ENCODE peak calls at places on chromosome 18, in ten cellular contexts. N is fibroblast of the conjunctiva; E is SHP77 treated with DMSO at 0.1 percent for 48 hours; K is right atrium auricular region; B is nephron progenitor cell; Z is activated CD4-positive, alpha-beta memory T cell treated with anti-CD3 and anti-CD28 coated beads, Interleukin-2, amount 10 ng/mL, durations not matched to agents 7 days and 5 days; H is smooth muscle cell of the brain vasculature; A is putamen; R is GM03348; O is NCI-H1417. T is an unnamed sample.

GRCh38 chr18:79511671-79512301 is 116.1 kb downstream of the NFATC1 start:
- DNase-seq in N (no peak), E (no peak), K (peak), B (no peak), Z (peak), H (no peak), A (no peak), R (no peak), O (no peak), T (no peak)

GRCh38 chr18:70553245-70553960 is 264.6 kb downstream of the SOCS6 start:
- DNase-seq in N (no peak), E (no peak), K (no peak), B (no peak), Z (no peak), H (no peak), A (no peak), R (no peak), O (no peak), T (no peak)

GRCh38 chr18:37274988-37275590 is 290.5 kb downstream of the CELF4 start:
- DNase-seq in N (no peak), E (no peak), K (no peak), B (no peak), Z (no peak), H (no peak), A (no peak), R (no peak), O (no peak), T (no peak)

GRCh38 chr18:79320216-79320615 is 75.5 kb upstream of the NFATC1 start:
- DNase-seq in N (no peak), E (no peak), K (no peak), B (no peak), Z (no peak), H (no peak), A (no peak), R (no peak), O (no peak), T (no peak)

GRCh38 chr18:12820526-12820925 is 63.5 kb downstream of the PTPN2 start:
- DNase-seq in N (no peak), E (no peak), K (no peak), B (no peak), Z (no peak), H (no peak), A (no peak), R (no peak), O (no peak), T (no peak)

GRCh38 chr18:48313803-48314202 is 95.4 kb downstream of the ZBTB7C start:
- DNase-seq in N (no peak), E (no peak), K (no peak), B (no peak), Z (no peak), H (no peak), A (no peak), R (no peak), O (peak), T (no peak)

GRCh38 chr18:50065039-50065438 is 129.9 kb downstream of the MYO5B start:
- DNase-seq in N (no peak), E (no peak), K (no peak), B (no peak), Z (no peak), H (no peak), A (no peak), R (no peak), O (no peak), T (no peak)

GRCh38 chr18:24499814-24500601 is 39.6 kb downstream of the HRH4 start:
- DNase-seq in N (no peak), E (no peak), K (no peak), B (no peak), Z (no peak), H (no peak), A (no peak), R (peak), O (no peak), T (no peak)

GRCh38 chr18:57075716-57076400 is 71.0 kb upstream of the BOD1L2 start:
- DNase-seq in N (no peak), E (no peak), K (no peak), B (peak), Z (no peak), H (no peak), A (no peak), R (no peak), O (no peak), T (no peak)

GRCh38 chr18:67520276-67521035 is 3.9 kb upstream of the DSEL start:
- DNase-seq in N (peak), E (no peak), K (no peak), B (no peak), Z (no peak), H (no peak), A (no peak), R (peak), O (no peak), T (no peak)

GRCh38 chr18:70499218-70499691 is 210.4 kb downstream of the SOCS6 start:
- DNase-seq in N (no peak), E (no peak), K (no peak), B (no peak), Z (no peak), H (no peak), A (no peak), R (no peak), O (no peak), T (peak)

GRCh38 chr18:22685788-22686187 is 247.3 kb upstream of the RBBP8 start:
- DNase-seq in N (no peak), E (no peak), K (no peak), B (no peak), Z (no peak), H (no peak), A (no peak), R (no peak), O (no peak), T (no peak)

GRCh38 chr18:55396979-55397378 is 191.0 kb downstream of the TCF4 start:
- DNase-seq in N (no peak), E (no peak), K (no peak), B (no peak), Z (no peak), H (no peak), A (no peak), R (peak), O (no peak), T (no peak)

GRCh38 chr18:27363918-27364317 is 178.8 kb upstream of the CHST9 start:
- DNase-seq in N (no peak), E (peak), K (no peak), B (no peak), Z (no peak), H (no peak), A (no peak), R (peak), O (no peak), T (no peak)

GRCh38 chr18:23838233-23838632 is 149.0 kb downstream of the LAMA3 start:
- DNase-seq in N (no peak), E (no peak), K (no peak), B (no peak), Z (no peak), H (no peak), A (no peak), R (no peak), O (no peak), T (no peak)

GRCh38 chr18:33495278-33495677 is 54.8 kb upstream of the CCDC178 start:
- DNase-seq in N (peak), E (peak), K (no peak), B (peak), Z (no peak), H (peak), A (peak), R (peak), O (peak), T (peak)

GRCh38 chr18:49359732-49360444 is 100.6 kb downstream of the DYM start:
- DNase-seq in N (peak), E (no peak), K (no peak), B (no peak), Z (no peak), H (no peak), A (no peak), R (peak), O (no peak), T (no peak)

GRCh38 chr18:66495844-66496243 is 108.0 kb downstream of the CDH19 start:
- DNase-seq in N (no peak), E (peak), K (no peak), B (peak), Z (no peak), H (no peak), A (peak), R (no peak), O (peak), T (peak)

GRCh38 chr18:5418985-5419495 is 123.5 kb upstream of the ZBTB14 start:
- DNase-seq in N (no peak), E (no peak), K (no peak), B (no peak), Z (no peak), H (no peak), A (no peak), R (no peak), O (no peak), T (no peak)

GRCh38 chr18:63182861-63183260 is 136.7 kb downstream of the BCL2 start:
- DNase-seq in N (no peak), E (no peak), K (no peak), B (no peak), Z (no peak), H (no peak), A (no peak), R (no peak), O (no peak), T (no peak)

GRCh38 chr18:57230861-57231260 is 84.0 kb downstream of the BOD1L2 start:
- DNase-seq in N (no peak), E (no peak), K (no peak), B (no peak), Z (no peak), H (no peak), A (peak), R (no peak), O (no peak), T (no peak)

GRCh38 chr18:2303517-2304238 is 267.6 kb downstream of the METTL4 start:
- DNase-seq in N (peak), E (no peak), K (no peak), B (no peak), Z (no peak), H (no peak), A (no peak), R (peak), O (no peak), T (no peak)

GRCh38 chr18:34085140-34085739 is 139.5 kb downstream of the NOL4 start:
- DNase-seq in N (no peak), E (no peak), K (no peak), B (no peak), Z (no peak), H (no peak), A (no peak), R (no peak), O (no peak), T (no peak)

GRCh38 chr18:70936160-70936559 is 647.3 kb downstream of the SOCS6 start:
- DNase-seq in N (no peak), E (no peak), K (no peak), B (no peak), Z (no peak), H (no peak), A (no peak), R (no peak), O (no peak), T (no peak)

GRCh38 chr18:44568343-44568742 is 112.3 kb upstream of the SETBP1 start:
- DNase-seq in N (no peak), E (no peak), K (no peak), B (no peak), Z (no peak), H (no peak), A (no peak), R (no peak), O (no peak), T (no peak)

GRCh38 chr18:54254265-54254758 is 15.0 kb upstream of the POLI start:
- DNase-seq in N (no peak), E (no peak), K (no peak), B (no peak), Z (no peak), H (no peak), A (no peak), R (peak), O (no peak), T (no peak)

GRCh38 chr18:45522371-45522770 is 92.9 kb upstream of the SLC14A2 start:
- DNase-seq in N (no peak), E (no peak), K (no peak), B (no peak), Z (no peak), H (no peak), A (no peak), R (peak), O (no peak), T (no peak)

GRCh38 chr18:49160075-49160930 is 209.5 kb upstream of the SMAD7 start:
- DNase-seq in N (no peak), E (no peak), K (no peak), B (no peak), Z (no peak), H (no peak), A (no peak), R (no peak), O (no peak), T (no peak)

GRCh38 chr18:3321133-3321812 is 59.3 kb downstream of the MYL12B start:
- DNase-seq in N (peak), E (no peak), K (no peak), B (no peak), Z (no peak), H (no peak), A (no peak), R (peak), O (no peak), T (peak)

GRCh38 chr18:63098014-63098981 is 221.3 kb downstream of the BCL2 start:
- DNase-seq in N (no peak), E (no peak), K (no peak), B (no peak), Z (peak), H (no peak), A (no peak), R (no peak), O (no peak), T (no peak)

GRCh38 chr18:73340135-73340934 is 472.5 kb upstream of the NETO1 start:
- DNase-seq in N (peak), E (no peak), K (no peak), B (no peak), Z (no peak), H (no peak), A (no peak), R (peak), O (no peak), T (no peak)

GRCh38 chr18:25253779-25254178 is 98.2 kb downstream of the ZNF521 start:
- DNase-seq in N (no peak), E (no peak), K (no peak), B (no peak), Z (no peak), H (no peak), A (no peak), R (no peak), O (no peak), T (no peak)

GRCh38 chr18:35466815-35467623 is 30.7 kb downstream of the INO80C start:
- DNase-seq in N (no peak), E (no peak), K (no peak), B (no peak), Z (no peak), H (no peak), A (no peak), R (no peak), O (no peak), T (no peak)

T was measured in BE2C.